ENCODE peak calls at places on chromosome X, in five cellular contexts. R is BE2C; M is heart left ventricle; J is stimulated activated CD4-positive, alpha-beta T cell treated with anti-CD3 and anti-CD28 coated beads, Interleukin-2, amount 100 ng/mL, for 48 hours; C is PC-3. Y is an unnamed sample.

GRCh38 chrX:23857935-23858334 is 49.8 kb downstream of the APOO start:
- DNase-seq in R (no peak), J (no peak), M (no peak), C (no peak), Y (no peak)

GRCh38 chrX:153882086-153882498 is 3.9 kb downstream of the L1CAM start:
- DNase-seq in C (no peak), M (peak), J (no peak), R (peak), Y (no peak)

GRCh38 chrX:48737940-48738339 is 23.6 kb upstream of the GLOD5 start:
- DNase-seq in J (no peak), R (no peak), M (no peak), C (no peak), Y (no peak)

GRCh38 chrX:155997436-155997835 is at the start of gene IL9R:
- DNase-seq in C (no peak), R (no peak), M (no peak), J (peak), Y (no peak)

GRCh38 chrX:40434947-40435346 is 145.8 kb upstream of the ATP6AP2 start:
- DNase-seq in C (no peak), R (peak), M (peak), J (no peak), Y (peak)

GRCh38 chrX:74061879-74062278 is 242.1 kb upstream of the ZCCHC13 start:
- DNase-seq in M (no peak), R (no peak), J (no peak), C (no peak), Y (no peak)

GRCh38 chrX:25873196-25873595 is 264.9 kb upstream of the MAGEB18 start:
- DNase-seq in J (no peak), C (peak), M (no peak), R (no peak), Y (peak)

GRCh38 chrX:96721398-96721797 is 36.8 kb downstream of the DIAPH2 start:
- DNase-seq in C (peak), J (no peak), R (no peak), M (no peak), Y (no peak)

GRCh38 chrX:87517571-87518141 is at the start of gene KLHL4:
- DNase-seq in R (no peak), C (peak), J (no peak), M (no peak), Y (peak)

GRCh38 chrX:37302569-37302968 is 46.6 kb upstream of the PRRG1 start:
- DNase-seq in J (no peak), R (peak), M (no peak), C (peak), Y (no peak)

GRCh38 chrX:68983004-68983857 is 154.4 kb downstream of the EFNB1 start:
- DNase-seq in R (no peak), C (no peak), J (no peak), M (no peak), Y (no peak)

GRCh38 chrX:49250578-49250977 is 13.9 kb downstream of the FOXP3 start:
- DNase-seq in J (no peak), C (no peak), M (no peak), R (no peak), Y (no peak)

GRCh38 chrX:150361777-150362351 is 1.3 kb upstream of the MAMLD1 start:
- DNase-seq in M (peak), R (no peak), J (no peak), C (peak), Y (no peak)

GRCh38 chrX:148609766-148610698 is 109.6 kb downstream of the AFF2 start:
- DNase-seq in M (no peak), R (no peak), C (no peak), J (no peak), Y (no peak)

GRCh38 chrX:153885968-153886903 is at the start of gene L1CAM:
- DNase-seq in R (peak), C (peak), M (peak), J (no peak), Y (no peak)

GRCh38 chrX:13078739-13079444 is 34.5 kb upstream of the FAM9C start:
- DNase-seq in R (no peak), M (peak), J (no peak), C (no peak), Y (peak)

GRCh38 chrX:85851418-85851817 is 195.9 kb downstream of the CHM start:
- DNase-seq in R (peak), C (peak), J (peak), M (no peak), Y (no peak)

GRCh38 chrX:1673337-1673736 is 58.5 kb downstream of the ASMT start:
- DNase-seq in R (no peak), J (peak), C (peak), M (no peak), Y (no peak)

GRCh38 chrX:71254092-71254941 is at the start of gene ZMYM3:
- DNase-seq in J (peak), M (peak), R (peak), C (peak), Y (peak)

GRCh38 chrX:70969635-70970481 is 39.0 kb upstream of the SLC7A3 start:
- DNase-seq in M (no peak), C (no peak), R (no peak), J (no peak), Y (no peak)

GRCh38 chrX:7372843-7373525 is 225.0 kb upstream of the PUDP start:
- DNase-seq in C (peak), J (no peak), R (no peak), M (no peak), Y (no peak)

GRCh38 chrX:101417981-101418841 is 10.2 kb downstream of the HNRNPH2 start:
- DNase-seq in C (no peak), M (peak), R (peak), J (no peak), Y (no peak)

GRCh38 chrX:151929131-151929530 is 16.4 kb downstream of the MAGEA4 start:
- DNase-seq in C (no peak), J (no peak), M (no peak), R (no peak), Y (no peak)

GRCh38 chrX:7568597-7568996 is 274.4 kb upstream of the VCX start:
- DNase-seq in C (no peak), R (no peak), J (no peak), M (no peak), Y (no peak)

GRCh38 chrX:129316461-129316860 is 206.8 kb downstream of the SMARCA1 start:
- DNase-seq in C (no peak), J (no peak), M (no peak), R (no peak), Y (no peak)

GRCh38 chrX:3362956-3363355 is 16.5 kb upstream of the MXRA5 start:
- DNase-seq in J (no peak), M (no peak), R (no peak), C (no peak), Y (no peak)

GRCh38 chrX:1391707-1392375 is at the start of gene SLC25A6:
- DNase-seq in C (peak), J (peak), R (peak), M (peak), Y (no peak)

GRCh38 chrX:11421816-11422528 is 128.8 kb downstream of the AMELX start:
- DNase-seq in M (no peak), C (no peak), J (no peak), R (no peak), Y (no peak)

GRCh38 chrX:152913354-152913753 is 15.5 kb downstream of the ZNF185 start:
- DNase-seq in C (no peak), M (no peak), J (no peak), R (no peak), Y (no peak)

GRCh38 chrX:23369037-23369436 is 34.4 kb downstream of the PTCHD1 start:
- DNase-seq in J (no peak), C (no peak), M (no peak), R (no peak), Y (no peak)

GRCh38 chrX:19576742-19577141 is 61.4 kb upstream of the MAP3K15 start:
- DNase-seq in C (no peak), J (no peak), M (no peak), R (no peak), Y (no peak)